ENCODE peak calls at places on chromosomes 13 and 19, in eight cellular contexts. N, T, U, W, P, Z, G and H are unnamed samples.
A peak's percentile ranks its signal among the peaks of the same experiment; 100 is the strongest.

GRCh38 chr19:30681162-30681996 is 309.2 kb downstream of the ZNF536 start:
- DNase-seq in W (no peak), Z (no peak), P (no peak), N (no peak), U (no peak), G (no peak), T (no peak), H (no peak)

GRCh38 chr19:19711934-19712828 is 20.7 kb downstream of the ZNF14 start:
- DNase-seq in W (no peak), G (no peak), N (no peak), T (no peak), P (no peak), U (no peak), Z (no peak), H (peak; percentile 7)

GRCh38 chr19:6737284-6737872 is at the start of gene GPR108:
- DNase-seq in G (peak; percentile 100), P (peak; percentile 100), Z (peak; percentile 100), W (peak; percentile 99), T (peak; percentile 99), N (no peak), U (peak; percentile 99), H (peak; percentile 100)

GRCh38 chr13:114339779-114340534 is 25.7 kb downstream of the CHAMP1 start:
- DNase-seq in T (peak; percentile 50), G (peak; percentile 37), W (peak; percentile 29), Z (no peak), N (no peak), U (peak; percentile 15), P (peak; percentile 14), H (peak; percentile 56)

GRCh38 chr19:16585808-16586476 is 13.7 kb upstream of the SLC35E1 start:
- DNase-seq in G (no peak), U (no peak), W (no peak), N (no peak), P (no peak), T (no peak), Z (no peak), H (no peak)

GRCh38 chr19:18660051-18660910 is 23.2 kb upstream of the CRTC1 start:
- DNase-seq in G (no peak), U (no peak), P (no peak), T (no peak), Z (no peak), W (no peak), N (no peak), H (peak; percentile 81)

GRCh38 chr13:36601186-36601585 is 72.6 kb upstream of the SERTM1 start:
- DNase-seq in P (no peak), U (no peak), G (no peak), T (no peak), Z (no peak), N (no peak), W (no peak), H (peak; percentile 8)

GRCh38 chr13:93789058-93789457 is 562.5 kb downstream of the GPC6 start:
- DNase-seq in W (no peak), T (no peak), U (no peak), P (no peak), N (no peak), Z (no peak), G (no peak), H (peak; percentile 13)

GRCh38 chr19:48248081-48248833 is 7.5 kb downstream of the CARD8 start:
- DNase-seq in Z (no peak), G (no peak), N (no peak), T (no peak), P (no peak), U (no peak), W (no peak), H (no peak)

GRCh38 chr19:41206456-41206855 is 12.6 kb upstream of the AXL start:
- DNase-seq in W (no peak), Z (no peak), G (no peak), P (no peak), T (no peak), U (no peak), N (no peak), H (peak; percentile 21)

GRCh38 chr13:75219479-75220237 is 262.3 kb downstream of the TBC1D4 start:
- DNase-seq in G (peak; percentile 60), P (peak; percentile 67), T (peak; percentile 14), W (peak; percentile 73), Z (peak; percentile 88), N (peak; percentile 47), U (peak; percentile 61), H (peak; percentile 66)

GRCh38 chr13:67224148-67224846 is 5.8 kb downstream of the PCDH9 start:
- DNase-seq in U (no peak), N (no peak), Z (peak; percentile 80), P (peak; percentile 93), G (peak; percentile 18), W (peak; percentile 3), T (peak; percentile 28), H (peak; percentile 83)

GRCh38 chr19:54959840-54960239 is 6.3 kb upstream of the NLRP2 start:
- DNase-seq in P (no peak), U (no peak), G (no peak), N (no peak), Z (no peak), W (no peak), T (no peak), H (no peak)

GRCh38 chr13:101515504-101515903 is 63.0 kb downstream of the ITGBL1 start:
- DNase-seq in Z (no peak), W (no peak), T (no peak), U (no peak), G (no peak), N (no peak), P (no peak), H (no peak)

GRCh38 chr19:31589109-31589508 is 239.9 kb upstream of the TSHZ3 start:
- DNase-seq in N (no peak), G (no peak), Z (no peak), W (no peak), P (no peak), U (no peak), T (no peak), H (no peak)

GRCh38 chr13:55190996-55191395 is 1949.7 kb upstream of the PRR20A start:
- DNase-seq in T (no peak), P (no peak), U (no peak), N (no peak), W (no peak), G (no peak), Z (no peak), H (no peak)

GRCh38 chr13:47033216-47033615 is 136.4 kb upstream of the HTR2A start:
- DNase-seq in Z (no peak), N (no peak), P (no peak), T (no peak), G (no peak), W (no peak), U (no peak), H (peak; percentile 50)

GRCh38 chr19:35399231-35399630 is 28.4 kb downstream of the GPR42 start:
- DNase-seq in T (no peak), Z (no peak), W (no peak), G (no peak), U (no peak), P (no peak), N (no peak), H (no peak)

GRCh38 chr19:48271531-48272151 is 1.8 kb downstream of the ZNF114 start:
- DNase-seq in U (no peak), W (no peak), T (peak; percentile 35), P (no peak), G (no peak), N (no peak), Z (peak; percentile 20), H (peak; percentile 48)

GRCh38 chr19:7395360-7395781 is 46.6 kb downstream of the ARHGEF18 start:
- DNase-seq in Z (no peak), U (no peak), W (no peak), N (no peak), P (no peak), G (no peak), T (no peak), H (peak; percentile 10)

GRCh38 chr13:93547886-93548285 is 321.3 kb downstream of the GPC6 start:
- DNase-seq in Z (no peak), U (no peak), G (no peak), W (no peak), N (no peak), P (no peak), T (no peak), H (peak; percentile 15)

GRCh38 chr19:51467864-51468544 is 9.8 kb upstream of the SIGLEC8 start:
- DNase-seq in W (no peak), Z (no peak), G (no peak), P (no peak), N (no peak), T (no peak), U (no peak), H (no peak)

GRCh38 chr19:55606817-55607216 is 1.4 kb downstream of the ZNF865 start:
- DNase-seq in N (no peak), W (no peak), T (no peak), Z (no peak), G (no peak), P (no peak), U (no peak), H (no peak)

GRCh38 chr13:44734204-44734707 is 158.1 kb upstream of the TSC22D1 start:
- DNase-seq in G (no peak), U (no peak), T (peak; percentile 23), N (peak; percentile 24), P (no peak), Z (no peak), W (no peak), H (peak; percentile 82)